ENCODE peak calls at places on chromosomes 5 and 9, in five cellular contexts. L is CD8-positive, alpha-beta memory T cell; M is mammary epithelial cell; Z is CD8-positive, alpha-beta T cell; T is neuronal stem cell. N is an unnamed sample.

GRCh38 chr5:144487207-144487606 is 316.5 kb downstream of the KCTD16 start:
- DNase-seq in L (no peak), M (no peak), Z (no peak), T (no peak), N (peak; percentile 12)

GRCh38 chr5:113250341-113250953 is 184.3 kb downstream of the TSSK1B start:
- DNase-seq in L (no peak), M (no peak), Z (no peak), T (no peak), N (peak; percentile 26)

GRCh38 chr5:99019812-99020697 is 91.2 kb upstream of the CHD1 start:
- DNase-seq in L (no peak), M (peak; percentile 75), Z (no peak), T (no peak), N (peak; percentile 60)

GRCh38 chr5:166509085-166509484 is 1782.4 kb upstream of the WWC1 start:
- DNase-seq in L (no peak), M (no peak), Z (no peak), T (peak; percentile 50), N (peak; percentile 66)

GRCh38 chr5:151470440-151470839 is 23.0 kb downstream of the SLC36A1 start:
- DNase-seq in L (no peak), M (no peak), Z (no peak), T (no peak), N (no peak)

GRCh38 chr9:98168153-98168780 is 24.2 kb downstream of the CORO2A start:
- DNase-seq in L (no peak), M (no peak), Z (no peak), T (no peak), N (no peak)

GRCh38 chr9:127915801-127916664 is 808 bp downstream of the ST6GALNAC4 start:
- DNase-seq in L (no peak), M (no peak), Z (peak; percentile 64), T (no peak), N (peak; percentile 89)

GRCh38 chr5:54909911-54910870 is 75.2 kb downstream of the ESM1 start:
- DNase-seq in L (no peak), M (no peak), Z (no peak), T (no peak), N (no peak)

GRCh38 chr9:101512116-101512515 is 21.5 kb upstream of the RNF20 start:
- DNase-seq in L (no peak), M (no peak), Z (no peak), T (no peak), N (no peak)

GRCh38 chr5:93274291-93274690 is 306.7 kb downstream of the NR2F1-AS1 start:
- DNase-seq in L (no peak), M (peak; percentile 23), Z (no peak), T (no peak), N (peak; percentile 11)

GRCh38 chr9:37284631-37285030 is 137.9 kb upstream of the GRHPR start:
- DNase-seq in L (no peak), M (no peak), Z (no peak), T (no peak), N (no peak)

GRCh38 chr5:84885479-84886258 is 501.0 kb upstream of the EDIL3 start:
- DNase-seq in L (no peak), M (peak; percentile 35), Z (no peak), T (no peak), N (no peak)

GRCh38 chr9:101028346-101029299 is at the start of gene PLPPR1:
- DNase-seq in L (no peak), M (peak; percentile 67), Z (no peak), T (peak; percentile 85), N (peak; percentile 84)

GRCh38 chr5:164809831-164810230 is 1304.4 kb downstream of the MAT2B start:
- DNase-seq in L (no peak), M (no peak), Z (no peak), T (no peak), N (no peak)

GRCh38 chr5:96692436-96692835 is 30.3 kb downstream of the CAST start:
- DNase-seq in L (no peak), M (peak; percentile 77), Z (no peak), T (no peak), N (no peak)

GRCh38 chr5:158737536-158738027 is 362.1 kb downstream of the EBF1 start:
- DNase-seq in L (no peak), M (no peak), Z (no peak), T (peak; percentile 39), N (no peak)

GRCh38 chr5:14742427-14743010 is 78.0 kb downstream of the OTULIN start:
- DNase-seq in L (no peak), M (no peak), Z (no peak), T (no peak), N (peak; percentile 15)

GRCh38 chr9:19732570-19732969 is 56.3 kb downstream of the SLC24A2 start:
- DNase-seq in L (no peak), M (no peak), Z (no peak), T (no peak), N (no peak)

GRCh38 chr5:176803027-176803942 is 7.1 kb upstream of the UNC5A start:
- DNase-seq in L (no peak), M (no peak), Z (no peak), T (no peak), N (no peak)

GRCh38 chr5:78785454-78785853 is 136.9 kb upstream of the LHFPL2 start:
- DNase-seq in L (no peak), M (no peak), Z (no peak), T (no peak), N (no peak)

GRCh38 chr9:134442087-134442470 is 115.8 kb downstream of the RXRA start:
- DNase-seq in L (no peak), M (no peak), Z (no peak), T (no peak), N (peak; percentile 64)

GRCh38 chr9:77215874-77216273 is 38.5 kb downstream of the VPS13A start:
- DNase-seq in L (no peak), M (no peak), Z (no peak), T (no peak), N (no peak)

GRCh38 chr9:99307846-99308245 is 85.8 kb downstream of the SEC61B start:
- DNase-seq in L (no peak), M (no peak), Z (no peak), T (no peak), N (no peak)

GRCh38 chr5:179623906-179624741 is 653 bp upstream of the HNRNPH1 start:
- DNase-seq in L (peak; percentile 31), M (peak; percentile 83), Z (no peak), T (no peak), N (peak; percentile 80)

GRCh38 chr5:157280927-157281326 is 15.0 kb downstream of the CYFIP2 start:
- DNase-seq in L (no peak), M (peak; percentile 48), Z (no peak), T (no peak), N (no peak)

GRCh38 chr5:56211298-56211865 is 21.7 kb downstream of the ANKRD55 start:
- DNase-seq in L (no peak), M (peak; percentile 71), Z (no peak), T (peak; percentile 46), N (peak; percentile 8)

GRCh38 chr5:37751227-37751626 is 88.6 kb downstream of the GDNF start:
- DNase-seq in L (no peak), M (peak; percentile 51), Z (no peak), T (no peak), N (no peak)

GRCh38 chr9:73176450-73176875 is 24.8 kb downstream of the ANXA1 start:
- DNase-seq in L (no peak), M (peak; percentile 81), Z (no peak), T (no peak), N (peak; percentile 41)

GRCh38 chr9:88280816-88281382 is 107.3 kb upstream of the SPIN1 start:
- DNase-seq in L (no peak), M (no peak), Z (no peak), T (peak; percentile 11), N (no peak)

GRCh38 chr9:28762167-28762566 is 1188.9 kb upstream of the C9orf72 start:
- DNase-seq in L (no peak), M (no peak), Z (no peak), T (no peak), N (no peak)

GRCh38 chr5:15555176-15555575 is 55.2 kb downstream of the FBXL7 start:
- DNase-seq in L (no peak), M (no peak), Z (no peak), T (no peak), N (peak; percentile 70)

GRCh38 chr5:153863941-153864340 is 174.8 kb downstream of the FAM114A2 start:
- DNase-seq in L (no peak), M (no peak), Z (no peak), T (no peak), N (peak; percentile 61)

GRCh38 chr5:177382423-177383029 is 1.7 kb upstream of the SLC34A1 start:
- DNase-seq in L (no peak), M (no peak), Z (no peak), T (no peak), N (no peak)

GRCh38 chr9:126423709-126424185 is 97.1 kb downstream of the MVB12B start:
- DNase-seq in L (no peak), M (no peak), Z (no peak), T (no peak), N (no peak)

GRCh38 chr5:109063223-109063622 is 315.5 kb downstream of the FER start:
- DNase-seq in L (no peak), M (no peak), Z (no peak), T (no peak), N (peak; percentile 34)

GRCh38 chr5:136062563-136063274 is 33.9 kb downstream of the TGFBI start:
- DNase-seq in L (no peak), M (peak; percentile 53), Z (no peak), T (no peak), N (peak; percentile 45)

GRCh38 chr5:147332643-147333042 is 97.8 kb downstream of the STK32A start:
- DNase-seq in L (no peak), M (no peak), Z (no peak), T (peak; percentile 69), N (no peak)

GRCh38 chr9:99465231-99465891 is 243.3 kb downstream of the SEC61B start:
- DNase-seq in L (no peak), M (no peak), Z (no peak), T (no peak), N (no peak)

GRCh38 chr9:135890896-135891631 is 16.3 kb downstream of the CAMSAP1 start:
- DNase-seq in L (no peak), M (peak; percentile 63), Z (no peak), T (no peak), N (no peak)
- H3K4me1 ChIP-seq in L (peaks cover 44% of the 10 kb centered on the region), M (peaks cover 59% of the 10 kb centered on the region), Z (peaks cover 33% of the 10 kb centered on the region), T (peaks cover 10% of the 10 kb centered on the region), N (peaks cover 8% of the 10 kb centered on the region)

GRCh38 chr5:139381837-139382361 is 1.2 kb downstream of the SLC23A1 start:
- DNase-seq in L (no peak), M (no peak), Z (no peak), T (no peak), N (no peak)
- H3K4me3 ChIP-seq in L (no peak overlapping the region), M (no peak overlapping the region), Z (no peak overlapping the region), T (no peak overlapping the region), N (no peak overlapping the region)

GRCh38 chr5:149791881-149792280 is 61.8 kb downstream of the PPARGC1B start:
- DNase-seq in L (no peak), M (no peak), Z (no peak), T (no peak), N (no peak)

GRCh38 chr5:149790276-149790675 is 60.2 kb downstream of the PPARGC1B start:
- DNase-seq in L (no peak), M (no peak), Z (no peak), T (no peak), N (no peak)

GRCh38 chr5:149794338-149795023 is 64.4 kb downstream of the PPARGC1B start:
- DNase-seq in L (no peak), M (no peak), Z (no peak), T (no peak), N (peak; percentile 76)

GRCh38 chr5:149792963-149793362 is 62.9 kb downstream of the PPARGC1B start:
- DNase-seq in L (no peak), M (peak; percentile 32), Z (no peak), T (no peak), N (no peak)

GRCh38 chr5:149792540-149792939 is 62.4 kb downstream of the PPARGC1B start:
- DNase-seq in L (no peak), M (no peak), Z (no peak), T (no peak), N (no peak)
- H3K4me1 ChIP-seq in L (no peaks in the 10 kb centered on the region), M (peaks cover 4% of the 10 kb centered on the region), Z (no peaks in the 10 kb centered on the region), T (no peaks in the 10 kb centered on the region), N (peaks cover 41% of the 10 kb centered on the region)

GRCh38 chr5:1874820-1875219 is 7.9 kb downstream of the IRX4 start:
- DNase-seq in L (no peak), M (no peak), Z (no peak), T (no peak), N (no peak)
- H3K4me3 ChIP-seq in L (no peak overlapping the region), M (no peak overlapping the region), Z (no peak overlapping the region), T (peak overlapping the region; percentile 24), N (no peak overlapping the region)

N was measured in SJCRH30.